ENCODE peak calls at places on chromosome 7, in ten cellular contexts. G is effector memory CD8-positive, alpha-beta T cell; R is activated CD4-positive, alpha-beta memory T cell treated with anti-CD3 and anti-CD28 coated beads for 36 hours; F is psoas muscle; E is stimulated activated CD8-positive, alpha-beta memory T cell treated with anti-CD3 and anti-CD28 coated beads, Interleukin-12 subunit alpha, Interleukin-12 subunit beta, amount 100 ng/mL, for 4 hours; O is glomerular endothelial cell; H is T1000; C is posterior cingulate gyrus; Z is ACHN; D is stimulated activated naive CD8-positive, alpha-beta T cell treated with anti-CD3 and anti-CD28 coated beads, Interleukin-15, Interleukin-2, amounts not matched to agents 100 U/mL and 50 U/mL, for 24 hours. T is an unnamed sample.

GRCh38 chr7:157337316-157338149 is 729 bp downstream of the DNAJB6 start:
- DNase-seq in G (peak; percentile 51), R (peak; percentile 79), F (peak; percentile 68), E (peak; percentile 48), O (no peak), H (no peak), C (no peak), Z (peak; percentile 79), D (peak; percentile 82), T (peak; percentile 60)

GRCh38 chr7:9036080-9036479 is 602.7 kb downstream of the NXPH1 start:
- DNase-seq in G (no peak), R (no peak), F (no peak), E (no peak), O (no peak), H (no peak), C (no peak), Z (no peak), D (no peak), T (no peak)

GRCh38 chr7:148815612-148816011 is 68.5 kb downstream of the EZH2 start:
- DNase-seq in G (no peak), R (no peak), F (no peak), E (no peak), O (no peak), H (no peak), C (no peak), Z (no peak), D (no peak), T (no peak)

GRCh38 chr7:97499204-97499603 is 232.7 kb upstream of the TAC1 start:
- DNase-seq in G (no peak), R (peak; percentile 14), F (no peak), E (no peak), O (no peak), H (no peak), C (no peak), Z (peak; percentile 55), D (peak; percentile 19), T (peak; percentile 12)

GRCh38 chr7:101125989-101126650 is 784 bp upstream of the SERPINE1 start:
- DNase-seq in G (peak; percentile 8), R (no peak), F (peak; percentile 82), E (no peak), O (no peak), H (peak; percentile 73), C (no peak), Z (no peak), D (no peak), T (peak; percentile 80)

GRCh38 chr7:20307119-20307518 is 23.6 kb upstream of the ITGB8 start:
- DNase-seq in G (no peak), R (no peak), F (no peak), E (no peak), O (no peak), H (no peak), C (no peak), Z (peak; percentile 21), D (no peak), T (peak; percentile 65)

GRCh38 chr7:139118803-139119485 is 9.4 kb upstream of the ZC3HAV1 start:
- DNase-seq in G (no peak), R (peak; percentile 63), F (no peak), E (no peak), O (no peak), H (no peak), C (no peak), Z (no peak), D (peak; percentile 43), T (no peak)

GRCh38 chr7:158489462-158490155 is 98.0 kb downstream of the PTPRN2 start:
- DNase-seq in G (no peak), R (no peak), F (no peak), E (no peak), O (no peak), H (no peak), C (no peak), Z (no peak), D (no peak), T (no peak)

GRCh38 chr7:157690833-157691382 is 354.1 kb downstream of the DNAJB6 start:
- DNase-seq in G (no peak), R (no peak), F (peak; percentile 55), E (no peak), O (peak; percentile 9), H (no peak), C (peak; percentile 64), Z (no peak), D (no peak), T (peak; percentile 50)

GRCh38 chr7:5586279-5586962 is 162.8 kb upstream of the TNRC18 start:
- DNase-seq in G (no peak), R (no peak), F (no peak), E (no peak), O (no peak), H (no peak), C (no peak), Z (no peak), D (no peak), T (no peak)

GRCh38 chr7:140079121-140079536 is 16.4 kb upstream of the PARP12 start:
- DNase-seq in G (no peak), R (no peak), F (peak; percentile 34), E (no peak), O (no peak), H (no peak), C (no peak), Z (peak; percentile 85), D (no peak), T (peak; percentile 27)

GRCh38 chr7:121755286-121755685 is 117.7 kb upstream of the PTPRZ1 start:
- DNase-seq in G (no peak), R (no peak), F (no peak), E (no peak), O (no peak), H (no peak), C (no peak), Z (no peak), D (no peak), T (no peak)

GRCh38 chr7:90303241-90303640 is 17.9 kb downstream of the FAM237B start:
- DNase-seq in G (no peak), R (no peak), F (no peak), E (no peak), O (no peak), H (no peak), C (no peak), Z (no peak), D (no peak), T (no peak)

GRCh38 chr7:157785021-157785441 is 448.2 kb downstream of the DNAJB6 start:
- DNase-seq in G (no peak), R (no peak), F (no peak), E (no peak), O (no peak), H (no peak), C (no peak), Z (no peak), D (no peak), T (no peak)

T was measured in NCI-H226.